ENCODE peak calls at places on chromosomes 6 and 20, in four cellular contexts. N, U, I and O are unnamed samples.

GRCh38 chr6:2103644-2104523 is 141.5 kb downstream of the GMDS start:
- DNase-seq in U (peak; percentile 20), I (no peak), N (peak; percentile 84), O (peak; percentile 41)

GRCh38 chr6:56868687-56869086 is 86.2 kb upstream of the BEND6 start:
- DNase-seq in I (no peak), N (peak; percentile 91), U (peak; percentile 90), O (no peak)

GRCh38 chr6:14700202-14700601 is 545.7 kb upstream of the JARID2 start:
- DNase-seq in N (no peak), I (no peak), U (no peak), O (no peak)

GRCh38 chr6:114227944-114228343 is 114.9 kb downstream of the HS3ST5 start:
- DNase-seq in N (no peak), U (no peak), I (no peak), O (no peak)

GRCh38 chr6:28537509-28538140 is 11.9 kb downstream of the GPX5 start:
- DNase-seq in I (peak; percentile 92), U (peak; percentile 31), N (no peak), O (no peak)

GRCh38 chr6:108782231-108783041 is 65.8 kb upstream of the ARMC2 start:
- DNase-seq in N (peak; percentile 88), I (peak; percentile 92), U (peak; percentile 78), O (peak; percentile 92)

GRCh38 chr20:13995841-13996240 is 525 bp downstream of the MACROD2 start:
- DNase-seq in U (no peak), I (peak; percentile 65), N (peak; percentile 12), O (no peak)

GRCh38 chr20:57650756-57651483 is 30.7 kb upstream of the ZBP1 start:
- DNase-seq in N (no peak), I (no peak), U (no peak), O (no peak)

GRCh38 chr6:130720076-130720475 is 107.1 kb upstream of the SMLR1 start:
- DNase-seq in U (no peak), N (no peak), I (no peak), O (no peak)

GRCh38 chr6:19835605-19836004 is 1.6 kb upstream of the ID4 start:
- DNase-seq in N (no peak), U (no peak), I (no peak), O (no peak)

GRCh38 chr6:21305827-21306469 is 287.6 kb upstream of the SOX4 start:
- DNase-seq in I (no peak), N (no peak), U (peak; percentile 30), O (no peak)

GRCh38 chr20:48738399-48739304 is 89.1 kb downstream of the PREX1 start:
- DNase-seq in U (no peak), I (no peak), N (peak; percentile 49), O (no peak)

GRCh38 chr6:88166493-88166900 is 350 bp upstream of the CNR1 start:
- DNase-seq in N (no peak), U (no peak), I (no peak), O (no peak)

GRCh38 chr6:137166247-137167098 is 7.0 kb downstream of the IL22RA2 start:
- DNase-seq in N (no peak), I (no peak), U (no peak), O (no peak)

GRCh38 chr6:106114492-106114891 is 28.4 kb downstream of the PRDM1 start:
- DNase-seq in N (no peak), I (no peak), U (no peak), O (no peak)

GRCh38 chr6:2745246-2745645 is 5.5 kb downstream of the MYLK4 start:
- DNase-seq in N (no peak), U (no peak), I (no peak), O (no peak)

GRCh38 chr6:92124126-92124525 is 1295.2 kb downstream of the EPHA7 start:
- DNase-seq in U (peak; percentile 58), N (no peak), I (no peak), O (no peak)

GRCh38 chr20:32490942-32491763 is 94.0 kb downstream of the NOL4L start:
- DNase-seq in U (no peak), N (no peak), I (no peak), O (no peak)

GRCh38 chr20:63619505-63619904 is 7.4 kb downstream of the GMEB2 start:
- DNase-seq in I (no peak), U (no peak), N (no peak), O (no peak)

GRCh38 chr20:61997372-61997771 is 68.3 kb downstream of the TAF4 start:
- DNase-seq in N (no peak), I (no peak), U (no peak), O (no peak)

GRCh38 chr6:48318670-48319069 is 207.7 kb upstream of the PTCHD4 start:
- DNase-seq in N (peak; percentile 47), I (no peak), U (no peak), O (no peak)

GRCh38 chr20:58433759-58434158 is 44.7 kb downstream of the VAPB start:
- DNase-seq in I (no peak), N (peak; percentile 12), U (peak; percentile 85), O (no peak)

GRCh38 chr6:138467901-138468300 is 31.4 kb downstream of the NHSL1 start:
- DNase-seq in I (no peak), U (peak; percentile 24), N (no peak), O (no peak)

GRCh38 chr6:152316024-152316423 is 321.1 kb downstream of the SYNE1 start:
- DNase-seq in U (peak; percentile 76), N (peak; percentile 93), I (no peak), O (no peak)

GRCh38 chr20:49586967-49587587 is 19.1 kb upstream of the PTGIS start:
- DNase-seq in N (peak; percentile 72), I (no peak), U (no peak), O (no peak)

GRCh38 chr20:7392551-7392950 is 547.7 kb downstream of the HAO1 start:
- DNase-seq in I (no peak), N (peak; percentile 56), U (peak; percentile 82), O (no peak)

GRCh38 chr20:1669304-1669703 is 11.7 kb upstream of the SIRPG start:
- DNase-seq in I (no peak), U (peak; percentile 18), N (no peak), O (no peak)

GRCh38 chr6:82006027-82006738 is 241.4 kb downstream of the IBTK start:
- DNase-seq in N (no peak), U (peak; percentile 47), I (peak; percentile 63), O (peak; percentile 56)

GRCh38 chr20:17669306-17669931 is 12.6 kb downstream of the RRBP1 start:
- DNase-seq in I (no peak), N (no peak), U (no peak), O (peak; percentile 53)

GRCh38 chr6:152267967-152268845 is 369.0 kb downstream of the SYNE1 start:
- DNase-seq in U (no peak), N (peak; percentile 52), I (peak; percentile 74), O (peak; percentile 23)

GRCh38 chr20:37316775-37317170 is 27.3 kb downstream of the MANBAL start:
- DNase-seq in N (no peak), I (no peak), U (no peak), O (no peak)
- H3K27ac ChIP-seq in N (no peak overlapping the region), I (no peak overlapping the region), U (no peak overlapping the region), O (no peak overlapping the region)

GRCh38 chr6:160348209-160348551 is at the start of gene SLC22A3:
- DNase-seq in N (no peak), I (peak; percentile 56), U (no peak), O (no peak)

GRCh38 chr6:160344281-160344680 is 3.9 kb upstream of the SLC22A3 start:
- DNase-seq in U (no peak), I (no peak), N (no peak), O (no peak)

GRCh38 chr6:160349837-160350236 is 1.7 kb downstream of the SLC22A3 start:
- DNase-seq in U (no peak), I (no peak), N (no peak), O (no peak)

GRCh38 chr6:160347259-160348208 is 644 bp upstream of the SLC22A3 start:
- DNase-seq in U (no peak), N (no peak), I (peak; percentile 62), O (no peak)

GRCh38 chr6:160348552-160349441 is 619 bp downstream of the SLC22A3 start:
- DNase-seq in N (no peak), I (peak; percentile 72), U (peak; percentile 44), O (no peak)
- TF ChIP-seq EZH2 in N (no peak), I (peak; percentile 62), U (no peak), O (no peak)

GRCh38 chr6:93416575-93417420 is 2.6 kb downstream of the EPHA7 start:
- DNase-seq in N (peak; percentile 10), I (peak; percentile 79), U (peak; percentile 32), O (peak; percentile 39)

GRCh38 chr6:93418448-93419303 is 683 bp downstream of the EPHA7 start:
- DNase-seq in N (peak; percentile 47), U (peak; percentile 51), I (peak; percentile 79), O (peak; percentile 48)

GRCh38 chr6:93417421-93417996 is 1.9 kb downstream of the EPHA7 start:
- DNase-seq in U (peak; percentile 27), N (peak; percentile 6), I (no peak), O (peak; percentile 7)

GRCh38 chr6:93419304-93420162 is at the start of gene EPHA7:
- DNase-seq in N (peak; percentile 93), U (peak; percentile 89), I (peak; percentile 98), O (peak; percentile 96)

DNA sequence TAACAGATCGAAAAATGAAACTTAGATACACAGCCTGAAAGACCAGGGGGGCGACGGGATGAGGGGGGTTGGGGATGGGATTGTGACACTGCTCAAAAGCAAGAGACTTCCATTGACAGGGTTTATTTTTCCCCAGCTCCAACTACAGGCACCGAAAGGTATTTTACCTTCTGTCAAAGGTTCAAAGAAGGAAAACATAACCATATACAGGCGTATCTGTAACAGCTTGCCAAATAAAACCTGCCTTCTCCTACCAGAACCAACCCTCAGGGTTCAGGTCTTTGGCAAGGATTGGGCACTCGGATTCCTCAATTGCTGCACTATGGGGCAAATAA is 1.3 kb downstream of the EPHA7 start:
- DNase-seq in U (no peak), I (no peak), N (no peak), O (no peak)
- H3K27ac ChIP-seq in U (no peak overlapping the region), I (no peak overlapping the region), N (no peak overlapping the region), O (no peak overlapping the region)

GRCh38 chr6:7542878-7543394 is 1.5 kb downstream of the DSP start:
- DNase-seq in N (no peak), U (peak; percentile 41), I (peak; percentile 86), O (no peak)

GRCh38 chr6:7543761-7544424 is 2.4 kb downstream of the DSP start:
- DNase-seq in N (no peak), I (peak; percentile 38), U (no peak), O (no peak)

GRCh38 chr6:7541175-7542064 is at the start of gene DSP:
- DNase-seq in N (peak; percentile 15), U (peak; percentile 32), I (peak; percentile 80), O (peak; percentile 66)

GRCh38 chr6:7540595-7540994 is 876 bp upstream of the DSP start:
- DNase-seq in N (no peak), U (peak; percentile 44), I (peak; percentile 73), O (no peak)

DNA sequence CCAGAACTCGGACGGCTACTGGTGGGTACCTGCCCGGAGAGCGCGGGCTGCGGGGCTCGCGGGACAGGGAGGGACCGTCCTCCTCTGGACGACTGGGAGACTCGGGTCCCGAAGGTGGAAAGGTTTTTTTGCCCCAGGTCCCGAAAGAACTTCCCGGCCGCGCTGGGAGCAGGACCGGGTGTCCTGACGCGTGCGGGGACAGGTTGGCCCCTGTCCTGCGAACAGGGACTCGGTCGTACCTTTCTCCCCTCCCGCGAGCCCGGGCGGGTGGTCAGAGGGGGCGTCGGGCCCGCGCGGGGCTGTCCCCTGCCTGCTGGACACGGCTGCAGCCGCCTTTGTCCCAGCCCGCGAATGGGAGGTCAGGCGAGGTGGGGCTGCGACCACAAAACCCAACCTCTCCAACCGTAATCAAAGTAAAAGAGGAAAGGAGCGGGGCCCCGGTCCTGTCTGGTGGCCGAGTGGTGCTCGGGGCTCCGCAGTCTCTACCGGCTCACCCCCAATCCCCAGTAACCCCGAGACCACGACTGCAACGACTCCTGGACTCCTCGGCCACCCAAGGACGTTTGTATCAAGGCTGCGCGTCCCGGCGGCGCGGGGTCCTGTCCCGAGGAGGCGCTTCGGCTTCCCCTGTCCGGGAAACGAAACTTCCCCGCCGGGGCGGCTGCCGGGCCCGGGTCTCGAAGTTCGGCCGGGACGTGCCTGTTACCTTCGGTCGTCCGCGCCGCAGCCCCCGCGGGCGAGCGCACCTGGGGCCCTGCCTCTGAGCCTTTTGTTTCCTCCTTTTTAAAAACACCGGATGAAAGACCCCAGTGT is 800 bp downstream of the DSP start:
- DNase-seq in U (peak; percentile 19), I (peak; percentile 82), N (peak; percentile 7), O (no peak)
- TF ChIP-seq EZH2 in U (peak; percentile 96), I (no peak), N (peak; percentile 87), O (no peak)